ENCODE peak calls at places on chromosome 22, in four cellular contexts. Q, T, C and E are unnamed samples.

GRCh38 chr22:41523464-41524221 is 20.6 kb downstream of the POLR3H start:
- DNase-seq in T (peak; percentile 90), C (no peak), Q (peak; percentile 26), E (peak; percentile 41)

GRCh38 chr22:39327995-39328754 is 8.8 kb upstream of the RPL3 start:
- DNase-seq in T (peak; percentile 3), C (no peak), Q (no peak), E (no peak)

GRCh38 chr22:41532908-41533825 is 11.1 kb downstream of the POLR3H start:
- DNase-seq in Q (peak; percentile 71), T (peak; percentile 60), C (no peak), E (peak; percentile 87)

GRCh38 chr22:36056980-36057379 is 28.4 kb upstream of the RBFOX2 start:
- DNase-seq in Q (no peak), T (no peak), C (no peak), E (no peak)

GRCh38 chr22:19253143-19253542 is 38.4 kb downstream of the CLTCL1 start:
- DNase-seq in Q (no peak), C (no peak), T (no peak), E (no peak)

GRCh38 chr22:19287076-19287724 is 4.3 kb downstream of the CLTCL1 start:
- DNase-seq in C (no peak), Q (no peak), T (no peak), E (no peak)

GRCh38 chr22:45919504-45920286 is 57.3 kb downstream of the WNT7B start:
- DNase-seq in T (no peak), Q (no peak), C (no peak), E (no peak)

GRCh38 chr22:24584871-24585411 is 7.9 kb downstream of the LRRC75B start:
- DNase-seq in T (no peak), C (no peak), Q (no peak), E (no peak)

GRCh38 chr22:41482319-41482935 is 13.5 kb downstream of the ACO2 start:
- DNase-seq in T (peak; percentile 26), Q (no peak), C (no peak), E (no peak)

GRCh38 chr22:49052023-49052538 is 775.6 kb downstream of the BRD1 start:
- DNase-seq in Q (no peak), T (peak; percentile 27), C (no peak), E (no peak)

GRCh38 chr22:27128461-27129080 is 471.2 kb downstream of the MIAT start:
- DNase-seq in Q (no peak), C (no peak), T (no peak), E (no peak)

GRCh38 chr22:26399288-26399687 is 29.8 kb upstream of the ASPHD2 start:
- DNase-seq in T (peak; percentile 39), Q (no peak), C (no peak), E (no peak)

GRCh38 chr22:28103596-28103995 is 184.5 kb upstream of the PITPNB start:
- DNase-seq in C (no peak), Q (no peak), T (no peak), E (no peak)

GRCh38 chr22:44990810-44991209 is 19.0 kb downstream of the PHF21B start:
- DNase-seq in C (no peak), T (no peak), Q (no peak), E (no peak)

GRCh38 chr22:48263431-48263765 is 1500.9 kb downstream of the TBC1D22A start:
- DNase-seq in T (no peak), C (no peak), Q (no peak), E (no peak)

GRCh38 chr22:44091021-44091721 is 67.1 kb downstream of the PARVB start:
- DNase-seq in T (no peak), C (no peak), Q (peak; percentile 59), E (no peak)

GRCh38 chr22:45201678-45202332 is 38.1 kb downstream of the NUP50 start:
- DNase-seq in T (no peak), Q (no peak), C (no peak), E (no peak)

GRCh38 chr22:38831166-38831945 is 12.5 kb downstream of the NPTXR start:
- DNase-seq in Q (no peak), C (no peak), T (no peak), E (no peak)

GRCh38 chr22:44423556-44423955 is 74.5 kb downstream of the RTL6 start:
- DNase-seq in Q (peak; percentile 3), T (no peak), C (no peak), E (no peak)

GRCh38 chr22:41913040-41913719 is 1.7 kb downstream of the SHISA8 start:
- DNase-seq in C (no peak), Q (no peak), T (no peak), E (no peak)

GRCh38 chr22:19579113-19579811 is 55.1 kb upstream of the CLDN5 start:
- DNase-seq in T (peak; percentile 46), Q (no peak), C (no peak), E (no peak)

GRCh38 chr22:26970809-26971394 is 313.5 kb downstream of the MIAT start:
- DNase-seq in T (no peak), Q (no peak), C (no peak), E (no peak)

GRCh38 chr22:44391481-44392445 is 79.0 kb upstream of the SHISAL1 start:
- DNase-seq in Q (no peak), T (no peak), C (no peak), E (peak; percentile 9)

GRCh38 chr22:38461414-38462081 is 6.3 kb upstream of the KDELR3 start:
- DNase-seq in C (no peak), Q (peak; percentile 84), T (peak; percentile 74), E (peak; percentile 94)

GRCh38 chr22:41842996-41843970 is 10.4 kb downstream of the SREBF2 start:
- DNase-seq in Q (no peak), C (no peak), T (no peak), E (no peak)

GRCh38 chr22:38843201-38843715 is 570 bp downstream of the NPTXR start:
- DNase-seq in C (no peak), T (peak; percentile 52), Q (peak; percentile 84), E (peak; percentile 60)

GRCh38 chr22:44975444-44976262 is 34.2 kb downstream of the PHF21B start:
- DNase-seq in Q (peak; percentile 81), C (no peak), T (peak; percentile 85), E (peak; percentile 96)

GRCh38 chr22:43897751-43898261 is 6.0 kb upstream of the PNPLA5 start:
- DNase-seq in Q (no peak), T (no peak), C (no peak), E (no peak)

GRCh38 chr22:26828311-26828710 is 170.9 kb downstream of the MIAT start:
- DNase-seq in T (no peak), Q (no peak), C (no peak), E (no peak)

GRCh38 chr22:19844423-19845368 is 10.0 kb downstream of the GNB1L start:
- DNase-seq in T (peak; percentile 28), Q (peak; percentile 80), C (no peak), E (no peak)

GRCh38 chr22:41036924-41037323 is 55.5 kb upstream of the EP300 start:
- DNase-seq in C (no peak), T (no peak), Q (no peak), E (no peak)

GRCh38 chr22:22098457-22099193 is 116.0 kb upstream of the TOP3B start:
- DNase-seq in Q (no peak), T (no peak), C (peak; percentile 37), E (no peak)
- TF ChIP-seq USF1 in Q (no peak), T (no peak), C (no peak), E (no peak)

GRCh38 chr22:37180531-37181231 is 7.4 kb downstream of the C1QTNF6 start:
- DNase-seq in C (no peak), T (no peak), Q (no peak), E (no peak)

GRCh38 chr22:37183432-37184379 is 4.3 kb downstream of the C1QTNF6 start:
- DNase-seq in C (no peak), T (no peak), Q (no peak), E (no peak)

GRCh38 chr22:37182949-37183245 is 5.2 kb downstream of the C1QTNF6 start:
- DNase-seq in T (no peak), C (no peak), Q (no peak), E (no peak)

GRCh38 chr22:37181681-37182080 is 6.4 kb downstream of the C1QTNF6 start:
- DNase-seq in T (no peak), C (no peak), Q (no peak), E (no peak)

DNA sequence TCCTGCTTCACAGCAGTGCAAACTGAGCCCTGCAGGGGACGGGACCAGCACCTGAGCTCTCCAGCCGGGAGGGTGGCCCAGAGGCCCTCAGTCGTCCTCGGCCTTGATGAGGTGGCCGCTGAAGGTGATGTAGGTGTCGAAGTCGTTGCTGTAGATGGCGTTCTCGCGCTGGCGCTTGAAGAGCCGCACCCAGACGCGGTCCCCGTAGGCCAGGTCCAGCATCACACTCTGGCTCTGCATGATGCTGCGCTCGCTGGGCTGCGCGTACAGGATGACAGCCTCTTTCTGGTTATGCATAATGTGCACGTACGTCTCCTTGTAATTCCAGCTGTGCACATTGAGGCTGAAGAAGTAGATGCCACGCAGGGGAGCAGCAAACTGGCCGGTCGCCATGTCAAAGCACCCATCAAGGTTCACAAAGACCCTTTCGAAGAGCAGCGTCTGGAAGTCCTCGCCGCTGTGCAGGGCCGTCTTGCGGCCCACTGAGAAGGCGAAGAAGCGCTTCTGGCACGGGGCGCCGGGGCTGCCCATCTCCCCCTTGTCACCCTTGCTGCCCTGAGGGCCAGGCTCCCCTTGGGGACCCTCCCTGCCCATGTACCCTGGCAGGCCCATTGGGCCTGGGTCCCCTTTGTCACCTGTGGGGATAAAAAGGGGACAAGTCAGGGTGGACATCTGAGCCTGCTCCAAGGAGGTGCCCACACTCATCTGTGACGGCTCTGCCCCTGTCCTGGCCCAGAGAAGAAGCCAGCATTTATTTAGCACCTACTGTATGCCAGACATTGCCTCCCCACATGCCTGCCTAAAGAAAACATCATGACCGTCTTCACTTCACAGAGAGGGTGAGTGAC is 5.7 kb downstream of the C1QTNF6 start:
- DNase-seq in T (peak; percentile 32), Q (no peak), C (no peak), E (no peak)
- TF ChIP-seq USF1 in T (no peak), Q (no peak), C (no peak), E (no peak)

GRCh38 chr22:17233348-17234043 is 14.3 kb upstream of the ADA2 start:
- DNase-seq in Q (no peak), C (no peak), T (no peak), E (peak; percentile 64)
- TF ChIP-seq USF1 in Q (no peak), C (no peak), T (no peak), E (no peak)

DNA sequence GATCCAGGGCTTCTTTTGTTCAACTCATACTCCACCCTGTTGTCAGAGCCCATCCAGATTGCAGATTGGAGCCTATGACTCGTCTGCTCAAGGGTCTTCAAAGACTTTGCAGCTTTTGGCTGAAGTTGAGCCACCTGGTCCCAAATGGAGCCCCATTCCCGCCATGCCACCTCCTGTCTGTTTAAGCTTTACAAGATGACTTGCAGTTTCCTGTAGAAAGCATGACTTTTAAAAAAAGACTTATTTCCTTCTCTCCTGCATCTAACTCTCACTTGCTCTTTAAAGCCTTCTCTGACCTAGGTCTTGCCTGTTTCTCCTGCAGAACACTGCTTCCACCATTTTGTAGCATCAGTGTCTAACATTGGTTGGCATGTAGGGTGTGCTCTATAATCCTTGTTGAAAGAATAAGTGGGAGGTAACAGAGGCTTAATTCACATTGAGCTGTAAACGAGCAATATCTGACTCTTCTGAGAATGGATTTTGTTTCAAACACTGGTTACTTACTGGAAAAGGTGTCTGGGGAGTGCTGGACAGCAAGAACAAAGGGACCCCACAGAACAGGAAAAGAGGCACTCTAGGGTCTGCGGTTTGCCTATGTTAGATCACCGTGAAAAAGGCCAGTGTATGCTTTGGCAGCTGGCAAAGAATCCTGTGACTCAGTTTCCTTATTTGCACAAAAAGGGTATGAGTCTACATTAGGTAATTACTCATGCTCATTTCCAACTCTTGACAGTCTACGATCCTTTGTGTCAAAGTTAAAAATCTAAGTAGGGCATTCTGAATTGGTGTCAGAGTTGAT is 30.3 kb downstream of the NF2 start:
- DNase-seq in C (no peak), T (peak; percentile 12), Q (no peak), E (no peak)
- TF ChIP-seq USF1 in C (no peak), T (no peak), Q (no peak), E (no peak)